ENCODE peak calls at places on chromosome X, in four cellular contexts. One of them, this sample, is unnamed.

GRCh38 chrX:34956915-34957314 is 14.3 kb downstream of the FAM47B start:
- DNase-seq in upper lobe of right lung: no peak
- DNase-seq in GM12878: no peak
- DNase-seq in adipocyte: peak; percentile 67
- DNase-seq in this sample: no peak

GRCh38 chrX:71103110-71103983 is 3.2 kb downstream of the CXorf65 start:
- DNase-seq in adipocyte: no peak
- DNase-seq in GM12878: no peak
- DNase-seq in upper lobe of right lung: no peak
- DNase-seq in this sample: no peak

GRCh38 chrX:11119295-11119943 is 8.3 kb downstream of the HCCS start:
- DNase-seq in adipocyte: no peak
- DNase-seq in GM12878: no peak
- DNase-seq in upper lobe of right lung: no peak
- DNase-seq in this sample: no peak

GRCh38 chrX:19156223-19156622 is 34.0 kb upstream of the ADGRG2 start:
- DNase-seq in upper lobe of right lung: no peak
- DNase-seq in GM12878: no peak
- DNase-seq in adipocyte: peak; percentile 54
- DNase-seq in this sample: no peak

GRCh38 chrX:31708116-31708515 is 636.3 kb upstream of the FTHL17 start:
- DNase-seq in adipocyte: no peak
- DNase-seq in upper lobe of right lung: no peak
- DNase-seq in GM12878: no peak
- DNase-seq in this sample: no peak

GRCh38 chrX:95903490-95903889 is 781.2 kb upstream of the DIAPH2 start:
- DNase-seq in GM12878: no peak
- DNase-seq in adipocyte: no peak
- DNase-seq in upper lobe of right lung: no peak
- DNase-seq in this sample: no peak

GRCh38 chrX:34884693-34885277 is 57.8 kb upstream of the FAM47B start:
- DNase-seq in upper lobe of right lung: no peak
- DNase-seq in GM12878: no peak
- DNase-seq in adipocyte: peak; percentile 82
- DNase-seq in this sample: no peak

GRCh38 chrX:30489323-30489722 is 88.2 kb downstream of the TASL start:
- DNase-seq in adipocyte: no peak
- DNase-seq in GM12878: no peak
- DNase-seq in upper lobe of right lung: no peak
- DNase-seq in this sample: no peak

GRCh38 chrX:16754019-16754418 is 32.2 kb upstream of the TXLNG start:
- DNase-seq in adipocyte: no peak
- DNase-seq in GM12878: no peak
- DNase-seq in upper lobe of right lung: no peak
- DNase-seq in this sample: no peak

GRCh38 chrX:1162119-1162916 is 50.1 kb downstream of the CRLF2 start:
- DNase-seq in upper lobe of right lung: peak; percentile 23
- DNase-seq in adipocyte: no peak
- DNase-seq in GM12878: no peak
- DNase-seq in this sample: no peak
- H3K4me3 ChIP-seq in upper lobe of right lung: no peak overlapping the region
- H3K4me3 ChIP-seq in adipocyte: no peak overlapping the region
- H3K4me3 ChIP-seq in GM12878: no peak overlapping the region
- H3K4me3 ChIP-seq in this sample: no peak overlapping the region

DNA sequence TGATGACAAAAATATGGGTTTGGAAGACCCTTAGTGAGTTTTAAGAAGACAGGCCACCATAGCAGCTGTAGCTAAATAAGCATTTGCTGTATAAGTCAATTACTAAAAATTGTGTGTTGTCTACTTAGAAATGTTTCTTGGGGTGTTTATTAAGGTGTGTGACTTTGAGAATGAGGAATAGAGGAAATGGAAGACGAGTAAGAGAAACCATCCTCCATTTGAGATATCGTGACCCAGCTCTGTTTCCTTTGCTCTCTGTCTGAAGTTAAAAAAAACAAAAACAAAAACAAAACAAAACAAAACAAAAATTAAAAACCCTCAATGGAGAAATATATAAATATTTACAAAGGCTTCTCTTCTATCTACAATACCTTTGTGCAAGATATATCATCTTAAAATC is 41.7 kb upstream of the FAM9C start:
- DNase-seq in adipocyte: no peak
- DNase-seq in upper lobe of right lung: no peak
- DNase-seq in GM12878: no peak
- DNase-seq in this sample: no peak
- H3K4me1 ChIP-seq in adipocyte: peaks cover 21% of the 10 kb centered on the region
- H3K4me1 ChIP-seq in upper lobe of right lung: peaks cover 25% of the 10 kb centered on the region
- H3K4me1 ChIP-seq in GM12878: peaks cover 85% of the 10 kb centered on the region
- H3K4me1 ChIP-seq in this sample: peaks cover 25% of the 10 kb centered on the region

GRCh38 chrX:9466115-9466495 is 1.2 kb downstream of the TBL1X start:
- DNase-seq in GM12878: no peak
- DNase-seq in adipocyte: peak; percentile 54
- DNase-seq in upper lobe of right lung: peak; percentile 75
- DNase-seq in this sample: peak; percentile 52

GRCh38 chrX:9467181-9467580 is 2.3 kb downstream of the TBL1X start:
- DNase-seq in GM12878: no peak
- DNase-seq in upper lobe of right lung: no peak
- DNase-seq in adipocyte: no peak
- DNase-seq in this sample: no peak

GRCh38 chrX:9465380-9466114 is 689 bp downstream of the TBL1X start:
- DNase-seq in GM12878: no peak
- DNase-seq in upper lobe of right lung: peak; percentile 64
- DNase-seq in adipocyte: peak; percentile 47
- DNase-seq in this sample: peak; percentile 18

GRCh38 chrX:9466711-9467110 is 1.9 kb downstream of the TBL1X start:
- DNase-seq in upper lobe of right lung: no peak
- DNase-seq in GM12878: no peak
- DNase-seq in adipocyte: no peak
- DNase-seq in this sample: no peak

DNA sequence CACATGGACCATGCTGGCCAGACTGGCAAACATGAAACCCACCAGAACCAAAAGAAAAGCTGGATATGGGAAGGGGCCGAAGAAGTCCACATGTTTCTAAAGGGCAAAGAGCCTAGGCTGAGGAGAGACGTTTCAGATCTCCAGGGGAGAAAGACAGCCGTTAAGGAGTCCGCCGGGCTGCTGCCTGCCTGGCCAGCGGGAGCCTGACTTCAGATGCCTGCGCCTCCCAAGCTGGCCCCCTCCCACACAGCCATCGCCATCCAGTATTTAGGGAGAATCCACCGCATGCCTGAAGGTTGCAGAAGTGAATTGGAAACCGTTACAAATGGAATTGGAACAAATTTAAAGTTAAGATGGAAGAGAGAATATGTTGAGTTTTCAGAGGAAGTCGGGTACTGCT is 2.9 kb downstream of the TBL1X start:
- DNase-seq in GM12878: no peak
- DNase-seq in upper lobe of right lung: no peak
- DNase-seq in adipocyte: no peak
- DNase-seq in this sample: no peak
- H3K4me3 ChIP-seq in GM12878: no peak overlapping the region
- H3K4me3 ChIP-seq in upper lobe of right lung: no peak overlapping the region
- H3K4me3 ChIP-seq in adipocyte: no peak overlapping the region
- H3K4me3 ChIP-seq in this sample: no peak overlapping the region

GRCh38 chrX:40145001-40145631 is 47.4 kb upstream of the BCOR start:
- DNase-seq in upper lobe of right lung: peak; percentile 69
- DNase-seq in GM12878: no peak
- DNase-seq in adipocyte: no peak
- DNase-seq in this sample: peak; percentile 42
- H3K4me1 ChIP-seq in upper lobe of right lung: peaks cover 10% of the 10 kb centered on the region
- H3K4me1 ChIP-seq in GM12878: peaks cover 4% of the 10 kb centered on the region
- H3K4me1 ChIP-seq in adipocyte: peaks cover 27% of the 10 kb centered on the region
- H3K4me1 ChIP-seq in this sample: peaks cover 50% of the 10 kb centered on the region

GRCh38 chrX:129318375-129318774 is 204.9 kb downstream of the SMARCA1 start:
- DNase-seq in upper lobe of right lung: no peak
- DNase-seq in adipocyte: peak; percentile 37
- DNase-seq in GM12878: no peak
- DNase-seq in this sample: no peak
- H3K4me3 ChIP-seq in upper lobe of right lung: no peak overlapping the region
- H3K4me3 ChIP-seq in adipocyte: no peak overlapping the region
- H3K4me3 ChIP-seq in GM12878: no peak overlapping the region
- H3K4me3 ChIP-seq in this sample: no peak overlapping the region

DNA sequence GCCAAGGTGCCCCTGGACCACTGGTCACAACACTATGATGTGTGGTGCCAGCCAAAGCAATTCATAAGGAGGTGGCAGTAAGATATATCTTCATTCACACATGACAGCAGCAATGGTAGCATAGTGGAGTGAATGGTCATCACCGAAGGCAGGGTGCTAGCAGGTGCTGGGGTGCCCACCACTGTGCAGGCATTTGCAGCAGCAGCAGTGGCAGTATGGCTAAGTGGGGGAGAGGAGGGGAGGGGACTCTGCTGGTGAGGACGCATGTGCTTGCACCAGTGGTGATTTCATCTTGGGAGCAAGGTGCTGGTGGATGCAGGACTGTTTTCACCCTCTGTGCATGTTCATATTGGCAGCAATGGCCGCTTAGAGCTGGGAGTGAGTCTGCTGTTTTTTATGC is 419.1 kb upstream of the KLHL4 start:
- DNase-seq in adipocyte: no peak
- DNase-seq in GM12878: no peak
- DNase-seq in upper lobe of right lung: no peak
- DNase-seq in this sample: no peak
- H3K4me1 ChIP-seq in adipocyte: no peaks in the 10 kb centered on the region
- H3K4me1 ChIP-seq in GM12878: no peaks in the 10 kb centered on the region
- H3K4me1 ChIP-seq in upper lobe of right lung: no peaks in the 10 kb centered on the region
- H3K4me1 ChIP-seq in this sample: no peaks in the 10 kb centered on the region